ENCODE peak calls at places on chromosomes 6 and 20, in seven cellular contexts. M is GM23248, B is left lung, E is adrenal gland, Z is Panc1, H is stomach, Y is adipocyte. K is an unnamed sample.

GRCh38 chr6:86775893-86776292 is 161.4 kb upstream of the HTR1E start:
- DNase-seq in Y (no peak), B (no peak), M (no peak), E (no peak), Z (no peak), H (no peak), K (no peak)

GRCh38 chr20:32519367-32519730 is 65.8 kb downstream of the NOL4L start:
- DNase-seq in Z (no peak), H (no peak), M (no peak), E (no peak), B (peak; percentile 39), Y (no peak), K (no peak)

GRCh38 chr6:16301511-16301910 is 63.1 kb downstream of the GMPR start:
- DNase-seq in M (no peak), H (no peak), B (no peak), E (no peak), Z (no peak), Y (no peak), K (no peak)

GRCh38 chr6:147909645-147910044 is 401.2 kb downstream of the SAMD5 start:
- DNase-seq in Z (no peak), Y (peak; percentile 61), M (no peak), B (no peak), H (no peak), E (no peak), K (no peak)

GRCh38 chr6:108134213-108134973 is 31.4 kb upstream of the NR2E1 start:
- DNase-seq in H (no peak), E (no peak), B (no peak), Y (no peak), M (no peak), Z (no peak), K (no peak)

GRCh38 chr6:166750125-166750793 is 123.2 kb upstream of the RPS6KA2 start:
- DNase-seq in Y (no peak), E (no peak), B (no peak), M (no peak), H (no peak), Z (no peak), K (no peak)

GRCh38 chr6:56347526-56347925 is 100.1 kb upstream of the COL21A1 start:
- DNase-seq in H (no peak), B (no peak), Y (peak; percentile 54), Z (no peak), E (no peak), M (peak; percentile 82), K (no peak)

GRCh38 chr6:170074907-170075306 is 216.0 kb downstream of the DLL1 start:
- DNase-seq in E (peak; percentile 41), B (peak; percentile 74), Z (no peak), Y (no peak), H (peak; percentile 24), M (no peak), K (no peak)

GRCh38 chr20:34268851-34269668 is 27.8 kb downstream of the ASIP start:
- DNase-seq in Y (peak; percentile 53), Z (no peak), H (peak; percentile 31), B (peak; percentile 87), E (no peak), M (peak; percentile 48), K (peak; percentile 68)

GRCh38 chr6:148747493-148748160 is 797 bp downstream of the UST start:
- DNase-seq in H (peak; percentile 52), M (peak; percentile 77), Y (peak; percentile 65), B (peak; percentile 87), Z (no peak), E (no peak), K (peak; percentile 77)

DNA sequence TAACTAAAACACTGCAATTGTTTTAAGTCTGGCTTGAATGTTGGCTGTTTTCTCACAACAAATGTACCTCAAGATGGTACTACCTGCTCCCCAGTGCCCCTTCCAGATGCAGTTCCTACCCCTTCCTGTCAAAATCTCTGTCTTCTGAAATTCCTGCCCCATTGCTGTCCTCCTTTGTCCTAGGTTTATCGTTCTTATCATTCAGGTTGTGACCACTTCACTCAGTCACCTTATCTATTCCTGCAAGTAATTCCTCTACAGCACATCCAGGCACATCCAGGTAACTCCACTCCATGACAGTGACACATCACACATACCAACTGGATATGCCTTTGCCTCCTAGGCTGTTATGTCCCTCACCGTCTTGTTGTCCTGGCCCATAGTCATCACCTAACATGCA is 90.2 kb downstream of the TRDN start:
- DNase-seq in B (no peak), E (no peak), Y (no peak), M (no peak), H (no peak), Z (no peak), K (no peak)
- H3K4me1 ChIP-seq in B (no peaks in the 10 kb centered on the region), E (no peaks in the 10 kb centered on the region), Y (no peaks in the 10 kb centered on the region), M (no peaks in the 10 kb centered on the region), H (no peaks in the 10 kb centered on the region), Z (no peaks in the 10 kb centered on the region), K (no peaks in the 10 kb centered on the region)

GRCh38 chr6:111552241-111552744 is 53.4 kb downstream of the TRAF3IP2 start:
- DNase-seq in E (peak; percentile 89), M (peak; percentile 98), Z (peak; percentile 46), H (peak; percentile 82), B (no peak), Y (peak; percentile 98), K (peak; percentile 74)
- H3K4me3 ChIP-seq in E (peak overlapping the region; percentile 22), M (peak overlapping the region; percentile 5), Z (peak overlapping the region; percentile 30), H (no peak overlapping the region), B (no peak overlapping the region), Y (no peak overlapping the region), K (no peak overlapping the region)

GRCh38 chr6:90271831-90272230 is 24.8 kb downstream of the BACH2 start:
- DNase-seq in Y (no peak), H (no peak), B (no peak), E (no peak), Z (no peak), M (no peak), K (no peak)
- H3K4me1 ChIP-seq in Y (no peaks in the 10 kb centered on the region), H (no peaks in the 10 kb centered on the region), B (no peaks in the 10 kb centered on the region), E (no peaks in the 10 kb centered on the region), Z (no peaks in the 10 kb centered on the region), M (no peaks in the 10 kb centered on the region), K (no peaks in the 10 kb centered on the region)

DNA sequence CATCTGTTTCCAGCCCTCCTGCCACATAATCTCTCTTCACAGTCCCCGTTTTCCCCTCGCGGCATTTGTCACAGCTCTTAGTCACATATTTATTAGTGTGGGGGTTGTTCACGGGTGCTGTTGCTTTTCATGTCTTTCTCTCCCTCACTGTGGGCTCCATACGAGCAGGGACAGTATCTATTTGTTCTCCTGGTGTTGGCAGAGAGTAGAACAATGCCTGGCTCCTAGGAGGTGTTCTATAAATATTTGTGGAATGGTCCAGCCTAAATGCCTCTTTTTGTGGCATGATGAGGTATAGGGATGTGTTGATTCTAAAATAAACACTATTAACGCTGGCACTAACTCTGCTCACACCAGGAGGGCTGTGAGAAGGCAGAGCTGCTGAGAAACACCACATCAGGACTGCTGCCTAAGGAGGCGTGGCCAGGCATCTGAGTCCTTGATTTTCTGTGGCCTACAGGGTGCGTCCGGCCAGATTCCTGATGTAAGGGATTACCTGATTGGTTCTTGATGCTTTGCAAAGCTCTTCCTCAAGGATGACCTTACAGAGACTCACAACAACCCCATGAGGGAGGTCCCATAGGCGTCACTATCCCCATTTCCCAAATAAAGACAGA is 219.8 kb upstream of the ARID1B start:
- DNase-seq in H (peak; percentile 62), E (peak; percentile 82), Y (no peak), B (no peak), M (peak; percentile 44), Z (no peak), K (peak; percentile 81)
- H3K4me3 ChIP-seq in H (no peak overlapping the region), E (no peak overlapping the region), Y (no peak overlapping the region), B (no peak overlapping the region), M (no peak overlapping the region), Z (no peak overlapping the region), K (no peak overlapping the region)

GRCh38 chr20:63210011-63210605 is 5.8 kb downstream of the YTHDF1 start:
- DNase-seq in Y (no peak), M (no peak), E (no peak), H (no peak), B (no peak), Z (no peak), K (peak; percentile 5)

GRCh38 chr20:63212393-63212730 is 3.6 kb downstream of the YTHDF1 start:
- DNase-seq in E (no peak), Y (peak; percentile 6), H (no peak), B (no peak), M (peak; percentile 29), Z (no peak), K (no peak)

GRCh38 chr20:63206878-63207277 is 9.1 kb downstream of the YTHDF1 start:
- DNase-seq in Z (no peak), H (no peak), Y (no peak), E (peak; percentile 80), B (peak; percentile 33), M (peak; percentile 38), K (peak; percentile 25)

GRCh38 chr20:63205896-63206295 is 10.0 kb downstream of the YTHDF1 start:
- DNase-seq in Y (no peak), H (no peak), E (no peak), M (no peak), B (no peak), Z (no peak), K (peak; percentile 31)

GRCh38 chr20:63208346-63208924 is 7.5 kb downstream of the YTHDF1 start:
- DNase-seq in E (no peak), Z (no peak), M (no peak), H (no peak), Y (no peak), B (peak; percentile 22), K (peak; percentile 11)
- H3K4me1 ChIP-seq in E (peaks cover 6% of the 10 kb centered on the region), Z (peaks cover 12% of the 10 kb centered on the region), M (no peaks in the 10 kb centered on the region), H (peaks cover 82% of the 10 kb centered on the region), Y (peaks cover 15% of the 10 kb centered on the region), B (no peaks in the 10 kb centered on the region), K (peaks cover 2% of the 10 kb centered on the region)

GRCh38 chr20:44990425-44990824 is 24.1 kb downstream of the STK4 start:
- DNase-seq in E (no peak), Z (no peak), H (no peak), M (peak; percentile 71), B (no peak), Y (peak; percentile 45), K (no peak)
- H3K4me3 ChIP-seq in E (peak overlapping the region; percentile 40), Z (no peak overlapping the region), H (peak overlapping the region; percentile 18), M (peak overlapping the region; percentile 72), B (no peak overlapping the region), Y (peak overlapping the region; percentile 67), K (no peak overlapping the region)

GRCh38 chr20:25055711-25056492 is 2.0 kb downstream of the ACSS1 start:
- DNase-seq in Z (no peak), H (peak; percentile 32), M (peak; percentile 39), Y (peak; percentile 21), E (no peak), B (no peak), K (no peak)
- H3K4me1 ChIP-seq in Z (peaks cover 33% of the 10 kb centered on the region), H (peaks cover 87% of the 10 kb centered on the region), M (peaks cover 30% of the 10 kb centered on the region), Y (peaks cover 67% of the 10 kb centered on the region), E (peaks cover 35% of the 10 kb centered on the region), B (peaks cover 45% of the 10 kb centered on the region), K (peaks cover 27% of the 10 kb centered on the region)